ENCODE peak calls at places on chromosomes 13 and 19, in seven cellular contexts. N is adrenal gland, R is gastrocnemius medialis, W is WERI-Rb-1, H is DND-41, P is uterus, O is heart left ventricle. I is an unnamed sample.

GRCh38 chr13:99377641-99378040 is 70.4 kb upstream of the GPR183 start:
- DNase-seq in N (no peak), R (no peak), W (no peak), H (no peak), P (no peak), O (no peak), I (no peak)

GRCh38 chr13:48595330-48596127 is 58.2 kb upstream of the CYSLTR2 start:
- DNase-seq in N (peak; percentile 81), R (peak; percentile 25), W (no peak), H (peak; percentile 77), P (peak; percentile 38), O (peak; percentile 63), I (peak; percentile 36)

GRCh38 chr19:18526316-18526715 is 4.4 kb upstream of the ELL start:
- DNase-seq in N (no peak), R (no peak), W (no peak), H (no peak), P (no peak), O (no peak), I (no peak)

GRCh38 chr13:20487927-20488326 is 37.7 kb downstream of the CRYL1 start:
- DNase-seq in N (no peak), R (no peak), W (no peak), H (peak; percentile 19), P (no peak), O (no peak), I (no peak)

GRCh38 chr19:543912-544608 is at the start of gene GZMM:
- DNase-seq in N (no peak), R (no peak), W (no peak), H (peak; percentile 47), P (no peak), O (no peak), I (no peak)

GRCh38 chr19:30077851-30078355 is 135.9 kb downstream of the URI1 start:
- DNase-seq in N (no peak), R (no peak), W (no peak), H (no peak), P (no peak), O (no peak), I (no peak)

GRCh38 chr19:54955356-54955755 is 8.0 kb upstream of the NLRP7 start:
- DNase-seq in N (no peak), R (no peak), W (no peak), H (no peak), P (no peak), O (no peak), I (no peak)

GRCh38 chr13:80340643-80341097 is 256 bp downstream of the SPRY2 start:
- DNase-seq in N (no peak), R (no peak), W (no peak), H (peak; percentile 39), P (no peak), O (no peak), I (no peak)

GRCh38 chr13:91504216-91504615 is 105.8 kb downstream of the GPC5 start:
- DNase-seq in N (no peak), R (no peak), W (no peak), H (no peak), P (no peak), O (no peak), I (no peak)

GRCh38 chr13:65940720-65941119 is 1289.4 kb downstream of the PCDH9 start:
- DNase-seq in N (no peak), R (no peak), W (no peak), H (no peak), P (no peak), O (peak; percentile 68), I (no peak)
- H3K4me3 ChIP-seq in N (no peak overlapping the region), R (no peak overlapping the region), W (no peak overlapping the region), H (no peak overlapping the region), P (no peak overlapping the region), O (peak overlapping the region; percentile 10), I (no peak overlapping the region)

DNA sequence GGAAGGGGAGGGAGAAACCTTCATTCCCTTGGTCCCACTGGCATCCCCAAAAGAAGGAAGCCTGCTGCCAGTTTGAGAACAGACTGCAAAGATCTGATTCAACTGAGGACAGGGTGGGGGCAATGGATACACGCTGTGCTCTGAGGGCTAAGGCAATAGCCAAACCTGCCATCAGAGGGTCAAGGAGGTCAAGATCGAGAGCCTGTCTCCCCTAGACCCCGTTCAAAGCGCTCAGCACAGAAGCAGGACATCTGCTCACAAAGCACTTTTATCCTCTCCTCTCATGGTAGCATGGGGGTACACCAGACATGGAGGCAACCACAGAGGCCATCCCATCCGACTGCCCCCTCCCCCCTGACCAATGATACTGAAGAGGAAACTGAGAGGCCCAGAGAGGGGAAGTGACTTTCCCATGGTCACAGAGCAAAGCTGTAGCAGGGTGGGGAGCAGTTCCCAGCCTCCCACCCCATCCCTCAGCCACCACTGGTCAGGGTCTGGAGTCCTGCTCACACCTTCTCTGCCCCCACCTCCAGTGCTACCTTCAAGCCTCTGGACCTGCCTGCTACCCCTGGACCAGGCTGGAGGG is 11.1 kb downstream of the POU2F2 start:
- DNase-seq in N (no peak), R (no peak), W (no peak), H (no peak), P (no peak), O (no peak), I (peak; percentile 35)
- H3K4me3 ChIP-seq in N (no peak overlapping the region), R (no peak overlapping the region), W (no peak overlapping the region), H (no peak overlapping the region), P (no peak overlapping the region), O (no peak overlapping the region), I (no peak overlapping the region)

GRCh38 chr13:108858676-108859075 is 229.3 kb downstream of the MYO16 start:
- DNase-seq in N (no peak), R (no peak), W (no peak), H (no peak), P (no peak), O (no peak), I (no peak)
- H3K4me3 ChIP-seq in N (no peak overlapping the region), R (no peak overlapping the region), W (no peak overlapping the region), H (no peak overlapping the region), P (no peak overlapping the region), O (no peak overlapping the region), I (no peak overlapping the region)

GRCh38 chr13:97436845-97437244 is 2.9 kb downstream of the RAP2A start:
- DNase-seq in N (no peak), R (no peak), W (no peak), H (no peak), P (no peak), O (no peak), I (no peak)
- H3K4me3 ChIP-seq in N (no peak overlapping the region), R (no peak overlapping the region), W (no peak overlapping the region), H (peak overlapping the region; percentile 75), P (no peak overlapping the region), O (no peak overlapping the region), I (no peak overlapping the region)

GRCh38 chr19:13507053-13507611 is 853 bp upstream of the CACNA1A start:
- DNase-seq in N (no peak), R (no peak), W (no peak), H (no peak), P (no peak), O (no peak), I (peak; percentile 77)
- H3K4me3 ChIP-seq in N (no peak overlapping the region), R (no peak overlapping the region), W (no peak overlapping the region), H (no peak overlapping the region), P (no peak overlapping the region), O (no peak overlapping the region), I (peak overlapping the region; percentile 74)

GRCh38 chr13:22196777-22197176 is 525.9 kb downstream of the FGF9 start:
- DNase-seq in N (no peak), R (no peak), W (no peak), H (no peak), P (no peak), O (no peak), I (no peak)

GRCh38 chr13:22195726-22196125 is 524.9 kb downstream of the FGF9 start:
- DNase-seq in N (no peak), R (no peak), W (no peak), H (no peak), P (no peak), O (no peak), I (no peak)

GRCh38 chr13:22198656-22199217 is 527.9 kb downstream of the FGF9 start:
- DNase-seq in N (no peak), R (no peak), W (no peak), H (no peak), P (no peak), O (no peak), I (no peak)

GRCh38 chr13:22200469-22200868 is 529.6 kb downstream of the FGF9 start:
- DNase-seq in N (no peak), R (no peak), W (no peak), H (no peak), P (no peak), O (no peak), I (no peak)

DNA sequence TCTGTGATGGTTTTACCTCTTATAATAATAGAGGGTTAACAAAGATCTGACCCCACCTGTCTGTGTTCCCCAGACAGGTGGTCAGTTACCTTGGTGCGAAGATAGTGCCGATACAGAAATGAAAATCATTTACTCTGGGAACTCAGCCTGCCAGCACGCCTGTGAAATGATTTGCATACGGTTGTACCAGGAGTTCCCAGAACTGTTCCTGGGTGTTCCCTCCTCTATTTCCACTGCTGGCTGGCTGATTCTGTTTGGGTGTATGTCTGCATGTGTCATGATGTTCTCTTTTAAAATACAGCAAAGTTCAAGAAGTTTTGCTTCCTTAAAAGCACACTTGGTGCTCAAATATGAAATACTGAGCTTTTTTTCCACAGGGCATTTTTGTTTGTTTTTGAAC is 527.1 kb downstream of the FGF9 start:
- DNase-seq in N (no peak), R (no peak), W (no peak), H (no peak), P (no peak), O (no peak), I (no peak)
- H3K4me3 ChIP-seq in N (no peak overlapping the region), R (no peak overlapping the region), W (no peak overlapping the region), H (no peak overlapping the region), P (peak overlapping the region; percentile 10), O (no peak overlapping the region), I (no peak overlapping the region)